ENCODE peak calls at places on chromosomes 3 and 15, in nine cellular contexts. G, J, N, M, Z, K, L, D and R are unnamed samples.

GRCh38 chr3:139318431-139318816 is 25.4 kb upstream of the MRPS22 start:
- DNase-seq in G (no peak), J (no peak), N (peak), D (peak), Z (no peak), K (no peak), L (no peak), M (no peak), R (no peak)

GRCh38 chr3:56684029-56684428 is 964 bp upstream of the TASOR start:
- DNase-seq in J (no peak), G (no peak), K (no peak), M (no peak), D (no peak), N (no peak), L (no peak), Z (no peak), R (no peak)

GRCh38 chr15:85707519-85708338 is 87.0 kb downstream of the KLHL25 start:
- DNase-seq in J (no peak), K (no peak), D (no peak), M (peak), N (peak), G (peak), Z (no peak), L (no peak), R (peak)

GRCh38 chr3:13021141-13021933 is 51.9 kb downstream of the IQSEC1 start:
- DNase-seq in M (no peak), D (no peak), L (no peak), K (peak), Z (no peak), J (no peak), N (no peak), G (no peak), R (no peak)

GRCh38 chr15:85555875-85556617 is 175.6 kb downstream of the AKAP13 start:
- DNase-seq in G (no peak), J (no peak), Z (no peak), K (no peak), N (no peak), D (no peak), M (peak), L (no peak), R (no peak)

GRCh38 chr3:125125822-125126245 is 70.0 kb upstream of the HEG1 start:
- DNase-seq in G (peak), J (no peak), M (peak), Z (no peak), N (peak), K (no peak), L (no peak), D (no peak), R (peak)

GRCh38 chr3:178260887-178261286 is 275.3 kb upstream of the KCNMB2 start:
- DNase-seq in D (no peak), M (peak), G (no peak), K (no peak), L (no peak), N (no peak), J (no peak), Z (no peak), R (no peak)

GRCh38 chr3:73759290-73759689 is 134.5 kb upstream of the PDZRN3 start:
- DNase-seq in L (no peak), J (no peak), N (no peak), Z (no peak), D (no peak), K (no peak), M (peak), G (no peak), R (no peak)

GRCh38 chr3:20760981-20761380 is 575.0 kb upstream of the SGO1 start:
- DNase-seq in D (no peak), J (no peak), G (no peak), M (peak), N (no peak), Z (no peak), L (no peak), K (no peak), R (peak)

GRCh38 chr3:60912142-60912541 is 339.1 kb downstream of the FHIT start:
- DNase-seq in L (no peak), J (no peak), N (no peak), G (no peak), K (no peak), Z (no peak), D (no peak), M (no peak), R (no peak)

GRCh38 chr3:172038823-172039222 is 555 bp upstream of the FNDC3B start:
- DNase-seq in G (no peak), D (no peak), K (no peak), L (peak), Z (peak), J (no peak), M (peak), N (peak), R (peak)

GRCh38 chr15:71921191-71921590 is 110.8 kb downstream of the NR2E3 start:
- DNase-seq in D (no peak), Z (no peak), N (no peak), M (no peak), G (no peak), J (no peak), K (no peak), L (no peak), R (no peak)

GRCh38 chr3:18297131-18297530 is 128.0 kb downstream of the SATB1 start:
- DNase-seq in Z (no peak), K (no peak), J (no peak), D (no peak), G (no peak), L (no peak), N (no peak), M (no peak), R (no peak)

GRCh38 chr3:4343258-4343657 is 40.1 kb downstream of the SETMAR start:
- DNase-seq in D (no peak), Z (no peak), J (no peak), M (peak), G (no peak), L (no peak), K (no peak), N (peak), R (no peak)

GRCh38 chr15:93485922-93486327 is 396.9 kb upstream of the RGMA start:
- DNase-seq in J (no peak), Z (peak), D (no peak), N (no peak), M (no peak), G (no peak), L (no peak), K (peak), R (no peak)

GRCh38 chr3:50333744-50334328 is 5.8 kb upstream of the TUSC2 start:
- DNase-seq in J (no peak), M (peak), K (peak), Z (peak), N (peak), L (no peak), G (no peak), D (no peak), R (peak)

GRCh38 chr15:68578960-68579935 is at the start of gene CORO2B:
- DNase-seq in J (peak), L (peak), D (no peak), K (peak), N (peak), Z (no peak), G (no peak), M (no peak), R (peak)

GRCh38 chr3:193796089-193796488 is 203.1 kb downstream of the OPA1 start:
- DNase-seq in L (no peak), N (no peak), D (peak), G (no peak), Z (no peak), M (no peak), J (no peak), K (no peak), R (no peak)

GRCh38 chr15:29784413-29784812 is 37.9 kb downstream of the TJP1 start:
- DNase-seq in J (no peak), L (no peak), G (no peak), N (peak), M (peak), K (no peak), Z (no peak), D (no peak), R (no peak)

GRCh38 chr3:196341142-196341541 is 3.0 kb upstream of the TM4SF19 start:
- DNase-seq in K (no peak), L (no peak), G (no peak), Z (no peak), M (peak), J (no peak), D (no peak), N (peak), R (peak)

GRCh38 chr3:154759966-154760365 is 320.2 kb upstream of the MME start:
- DNase-seq in Z (no peak), G (no peak), K (no peak), L (no peak), N (no peak), J (no peak), D (no peak), M (no peak), R (no peak)

GRCh38 chr3:12353796-12354505 is 65.1 kb downstream of the PPARG start:
- DNase-seq in M (peak), K (peak), N (peak), G (no peak), J (no peak), L (no peak), Z (peak), D (no peak), R (peak)

GRCh38 chr3:150238995-150239612 is 169.0 kb upstream of the TSC22D2 start:
- DNase-seq in N (peak), Z (no peak), M (no peak), L (peak), D (no peak), G (peak), J (no peak), K (no peak), R (no peak)
- TF ChIP-seq CTCF in N (peak), Z (no peak), M (peak), L (peak), D (no peak), G (peak), J (peak), K (no peak), R (no peak)

DNA sequence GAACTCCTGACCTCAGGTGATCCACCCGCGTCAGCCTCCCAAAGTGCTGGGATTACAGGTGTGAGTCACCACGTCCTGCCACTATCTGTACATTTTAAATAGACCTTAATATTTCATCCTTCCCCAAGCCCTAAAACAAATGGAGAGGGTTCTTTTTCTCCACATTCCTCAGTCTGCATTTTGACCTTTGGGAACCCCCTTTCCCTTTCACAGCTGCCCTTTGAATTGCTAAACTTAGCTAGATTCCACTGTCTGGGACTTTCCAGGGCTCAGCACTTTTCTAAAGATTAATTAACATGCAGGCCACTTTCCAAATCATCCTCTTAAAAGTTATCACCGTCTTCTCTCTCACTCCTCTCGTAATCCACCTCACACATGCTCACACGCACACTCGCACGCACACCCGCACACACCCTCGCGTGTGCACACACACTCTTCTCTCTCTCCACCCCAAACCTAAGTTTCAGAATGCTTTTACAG is 124.2 kb downstream of the TMCO5A start:
- DNase-seq in M (peak), G (no peak), D (no peak), J (no peak), Z (no peak), K (no peak), L (peak), N (peak), R (no peak)
- H3K4me3 ChIP-seq in M (no peak), G (no peak), D (no peak), J (no peak), Z (no peak), K (no peak), L (peak), N (no peak), R (no peak)

DNA sequence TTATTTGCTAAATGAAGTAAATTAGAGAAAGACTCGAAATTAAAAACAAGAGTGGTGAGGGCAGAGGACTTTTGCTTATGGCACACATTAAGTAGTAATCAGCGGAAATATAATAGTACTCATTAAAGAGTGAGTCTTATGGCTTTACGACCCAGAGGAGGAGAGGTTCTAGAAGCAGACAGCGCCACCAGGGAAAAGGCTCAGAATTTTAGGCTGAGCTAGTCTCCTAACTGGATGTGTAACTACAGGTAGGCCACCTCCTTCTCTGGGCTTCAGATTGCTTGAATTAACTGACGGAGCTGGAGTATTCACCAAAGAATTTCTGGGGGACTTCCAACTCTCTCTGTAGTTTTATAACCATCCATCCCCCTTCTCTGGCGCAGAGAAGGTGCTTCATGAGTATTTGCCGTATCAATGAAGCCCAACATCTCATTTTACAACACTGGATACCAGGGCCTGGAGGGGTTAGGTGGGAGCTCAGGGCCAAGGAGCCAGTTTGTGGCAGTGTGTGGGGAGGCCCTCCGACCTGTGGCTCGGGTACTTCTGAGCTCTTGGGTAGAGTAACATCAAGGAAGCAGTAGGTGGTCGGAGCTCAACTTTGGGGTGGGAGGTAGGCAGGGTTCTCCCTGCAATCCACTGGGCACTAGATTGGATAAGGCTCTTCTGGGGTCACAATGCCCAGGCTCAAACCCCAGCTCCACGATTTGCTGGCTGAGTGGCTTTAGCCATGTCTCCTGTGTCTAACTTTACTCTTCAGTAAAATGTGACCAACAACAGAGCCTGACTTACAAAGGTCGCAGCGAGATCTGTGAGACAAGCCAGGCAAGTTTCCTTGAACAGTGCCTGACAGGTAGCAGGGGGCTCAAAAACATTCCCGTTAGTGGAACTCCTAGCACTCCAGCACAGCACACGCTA is 1.1 kb downstream of the CHCHD4 start:
- DNase-seq in Z (peak), N (no peak), G (no peak), K (no peak), M (no peak), J (peak), D (no peak), L (peak), R (no peak)
- TF ChIP-seq CTCF in Z (no peak), N (no peak), G (no peak), K (no peak), M (no peak), J (no peak), D (no peak), L (no peak), R (no peak)

DNA sequence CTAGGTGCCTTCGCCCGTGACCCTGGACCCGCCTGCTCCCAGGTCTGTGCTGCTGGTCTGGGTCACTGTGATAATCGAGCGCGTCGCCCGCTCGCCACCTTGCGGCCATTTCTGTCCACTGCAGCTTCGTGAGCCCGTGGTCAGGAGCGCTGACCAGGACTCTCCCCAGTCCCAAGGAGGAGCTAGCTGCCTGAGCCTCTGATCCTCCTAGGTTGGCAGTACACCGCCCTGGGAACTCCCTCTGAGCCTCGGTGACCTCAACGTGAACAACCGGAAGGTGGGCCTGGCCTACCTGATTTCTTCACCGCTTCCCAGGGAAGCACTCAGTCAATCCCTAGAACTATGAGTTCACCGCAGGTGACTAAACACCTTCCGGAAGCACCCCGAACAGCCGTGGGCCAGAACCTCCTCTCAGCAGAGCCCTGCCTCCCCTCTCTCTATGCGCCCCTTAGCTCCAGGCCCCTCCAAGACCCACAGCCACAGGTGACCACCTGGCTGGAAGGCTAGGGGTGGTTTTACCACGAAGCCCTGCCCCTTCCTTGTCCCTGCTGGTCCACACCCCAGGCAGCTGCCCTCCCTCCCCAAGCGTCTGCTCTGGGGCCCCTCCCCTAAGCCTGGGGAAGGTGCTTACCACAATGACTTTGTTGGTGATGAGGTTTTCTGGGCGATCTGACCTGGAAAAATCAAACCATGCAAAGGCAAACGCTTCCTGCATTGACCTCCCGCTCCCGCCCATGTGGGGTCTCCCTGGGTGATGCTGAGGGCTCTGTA is 9.7 kb downstream of the PLA2G4D start:
- DNase-seq in N (peak), Z (peak), K (peak), L (peak), M (peak), G (peak), J (peak), D (no peak), R (peak)
- H3K4me3 ChIP-seq in N (no peak), Z (no peak), K (no peak), L (no peak), M (no peak), G (peak), J (no peak), D (no peak), R (no peak)

GRCh38 chr15:90340345-90340744 is 11.7 kb upstream of the ZNF774 start:
- DNase-seq in K (no peak), J (no peak), L (peak), Z (no peak), M (no peak), D (no peak), N (no peak), G (peak), R (no peak)
- TF ChIP-seq CTCF in K (no peak), J (no peak), L (peak), Z (no peak), M (no peak), D (no peak), N (no peak), G (peak), R (no peak)